ENCODE peak calls at places on chromosome 6, in eight cellular contexts. M is CD4-positive, alpha-beta T cell; O is effector CD4-positive, alpha-beta T cell; J is glutamatergic neuron; W is OCI-LY7; I is lower lobe of right lung; P is kidney epithelial cell; G is choroid plexus epithelial cell. Q is an unnamed sample.

GRCh38 chr6:111162504-111162903 is 75.2 kb downstream of the SLC16A10 start:
- DNase-seq in J (no peak), O (no peak), W (peak; percentile 8), P (no peak), M (no peak), G (peak; percentile 4), I (no peak), Q (no peak)

GRCh38 chr6:55014321-55015088 is 159.8 kb upstream of the HCRTR2 start:
- DNase-seq in I (no peak), G (peak; percentile 4), P (no peak), W (no peak), M (no peak), J (no peak), O (no peak), Q (no peak)

GRCh38 chr6:106907754-106908153 is 66.8 kb downstream of the CD24 start:
- DNase-seq in W (no peak), O (no peak), J (no peak), I (no peak), P (no peak), G (no peak), M (no peak), Q (no peak)

GRCh38 chr6:1777921-1778692 is 168.4 kb downstream of the FOXC1 start:
- DNase-seq in W (no peak), P (no peak), O (no peak), M (no peak), G (no peak), J (no peak), I (no peak), Q (no peak)

GRCh38 chr6:44598679-44599078 is 211.2 kb downstream of the CDC5L start:
- DNase-seq in P (no peak), W (no peak), G (no peak), I (no peak), M (no peak), O (no peak), J (no peak), Q (no peak)

GRCh38 chr6:96626749-96627353 is 63.9 kb downstream of the FHL5 start:
- DNase-seq in J (no peak), P (no peak), W (peak; percentile 66), G (peak; percentile 77), M (no peak), I (no peak), O (no peak), Q (no peak)

GRCh38 chr6:164133095-164133494 is 718.6 kb downstream of the QKI start:
- DNase-seq in O (no peak), P (no peak), G (peak; percentile 32), I (no peak), M (no peak), W (no peak), J (no peak), Q (no peak)

GRCh38 chr6:41191569-41191968 is 9.4 kb downstream of the TREML2 start:
- DNase-seq in M (no peak), J (peak; percentile 32), G (peak; percentile 18), P (no peak), W (peak; percentile 31), I (peak; percentile 78), O (no peak), Q (no peak)

GRCh38 chr6:90079555-90080490 is 185.6 kb downstream of the GJA10 start:
- DNase-seq in P (no peak), J (no peak), G (no peak), M (no peak), W (no peak), O (no peak), I (no peak), Q (no peak)

GRCh38 chr6:43630980-43631619 is 2.0 kb upstream of the GTPBP2 start:
- DNase-seq in G (no peak), W (peak; percentile 49), I (no peak), J (no peak), P (no peak), O (no peak), M (no peak), Q (no peak)

GRCh38 chr6:11432091-11432490 is 105.5 kb upstream of the TMEM170B start:
- DNase-seq in O (no peak), M (no peak), W (no peak), P (no peak), J (no peak), I (no peak), G (no peak), Q (no peak)

GRCh38 chr6:167658106-167658505 is 168.6 kb upstream of the AFDN start:
- DNase-seq in M (no peak), O (no peak), W (no peak), G (no peak), I (no peak), P (no peak), J (no peak), Q (peak; percentile 17)